ENCODE peak calls at places on chromosomes 5 and 9, in eight cellular contexts. S is A549; U is NCI-H146; J is amniotic stem cell; Q is mesendoderm; W is activated CD4-positive, CD25-positive, alpha-beta regulatory T cell treated with anti-CD3 and anti-CD28 coated beads, Interleukin-2, amount 50 U/mL, for 72 hours; I is sciatic nerve; Y is myocyte. M is an unnamed sample.

GRCh38 chr5:33509036-33509435 is 68.3 kb downstream of the TARS1 start:
- DNase-seq in S (no peak), U (no peak), J (no peak), Q (no peak), W (no peak), I (no peak), Y (no peak), M (no peak)

GRCh38 chr9:70085241-70085640 is 41.6 kb downstream of the MAMDC2 start:
- DNase-seq in S (no peak), U (no peak), J (no peak), Q (peak), W (no peak), I (no peak), Y (peak), M (peak)

GRCh38 chr5:168683247-168683926 is 104.2 kb upstream of the PANK3 start:
- DNase-seq in S (no peak), U (no peak), J (no peak), Q (no peak), W (peak), I (no peak), Y (no peak), M (no peak)

GRCh38 chr5:143968071-143968878 is 156.3 kb downstream of the HMHB1 start:
- DNase-seq in S (peak), U (peak), J (peak), Q (peak), W (no peak), I (no peak), Y (peak), M (peak)

GRCh38 chr5:148090780-148091221 is 27.0 kb downstream of the SPINK5 start:
- DNase-seq in S (no peak), U (no peak), J (no peak), Q (peak), W (no peak), I (no peak), Y (no peak), M (peak)

GRCh38 chr5:61332369-61332745 is 299 bp downstream of the ZSWIM6 start:
- DNase-seq in S (no peak), U (peak), J (no peak), Q (peak), W (no peak), I (peak), Y (peak), M (peak)

GRCh38 chr5:59660737-59661136 is 232.8 kb downstream of the PDE4D start:
- DNase-seq in S (peak), U (peak), J (no peak), Q (peak), W (no peak), I (no peak), Y (peak), M (peak)

GRCh38 chr5:116576043-116576713 is 1.6 kb upstream of the SEMA6A start:
- DNase-seq in S (peak), U (peak), J (no peak), Q (peak), W (no peak), I (peak), Y (peak), M (peak)

GRCh38 chr5:122401991-122402710 is 90.1 kb downstream of the SNCAIP start:
- DNase-seq in S (no peak), U (peak), J (no peak), Q (no peak), W (no peak), I (no peak), Y (no peak), M (no peak)

GRCh38 chr5:134873494-134873893 is 677 bp upstream of the TXNDC15 start:
- DNase-seq in S (no peak), U (peak), J (no peak), Q (peak), W (no peak), I (no peak), Y (no peak), M (no peak)

GRCh38 chr5:143440448-143441102 is 37.1 kb upstream of the NR3C1 start:
- DNase-seq in S (no peak), U (peak), J (no peak), Q (no peak), W (no peak), I (no peak), Y (no peak), M (no peak)

GRCh38 chr9:128202648-128203023 is 543 bp upstream of the DNM1 start:
- DNase-seq in S (no peak), U (no peak), J (no peak), Q (no peak), W (no peak), I (no peak), Y (no peak), M (no peak)

GRCh38 chr9:34899535-34900158 is 58.4 kb upstream of the PHF24 start:
- DNase-seq in S (peak), U (peak), J (peak), Q (peak), W (peak), I (peak), Y (peak), M (peak)

GRCh38 chr5:173832386-173832785 is 55.8 kb upstream of the CPEB4 start:
- DNase-seq in S (no peak), U (no peak), J (no peak), Q (no peak), W (no peak), I (no peak), Y (no peak), M (no peak)

GRCh38 chr5:169701910-169702451 is 64.9 kb downstream of the DOCK2 start:
- DNase-seq in S (no peak), U (no peak), J (no peak), Q (peak), W (no peak), I (no peak), Y (peak), M (peak)

GRCh38 chr5:158637039-158637438 is 462.7 kb downstream of the EBF1 start:
- DNase-seq in S (no peak), U (no peak), J (no peak), Q (no peak), W (no peak), I (no peak), Y (no peak), M (no peak)

GRCh38 chr5:79235222-79235577 is 731 bp upstream of the JMY start:
- DNase-seq in S (no peak), U (peak), J (no peak), Q (no peak), W (no peak), I (no peak), Y (no peak), M (peak)

GRCh38 chr9:89623925-89624420 is 19.2 kb downstream of the GADD45G start:
- DNase-seq in S (no peak), U (peak), J (no peak), Q (no peak), W (no peak), I (no peak), Y (no peak), M (no peak)

GRCh38 chr9:97579914-97580313 is 53.3 kb downstream of the TSTD2 start:
- DNase-seq in S (no peak), U (no peak), J (no peak), Q (no peak), W (no peak), I (no peak), Y (no peak), M (no peak)

GRCh38 chr5:88606626-88607025 is 276.4 kb downstream of the MEF2C start:
- DNase-seq in S (no peak), U (no peak), J (no peak), Q (no peak), W (no peak), I (no peak), Y (no peak), M (no peak)

GRCh38 chr9:96044401-96044800 is 168.9 kb downstream of the ERCC6L2 start:
- DNase-seq in S (no peak), U (no peak), J (no peak), Q (no peak), W (no peak), I (no peak), Y (peak), M (no peak)

GRCh38 chr5:38433160-38433861 is 123.1 kb downstream of the LIFR start:
- DNase-seq in S (no peak), U (no peak), J (peak), Q (no peak), W (no peak), I (no peak), Y (peak), M (peak)

GRCh38 chr9:136482046-136482792 is 621 bp downstream of the SEC16A start:
- DNase-seq in S (no peak), U (no peak), J (peak), Q (peak), W (no peak), I (no peak), Y (peak), M (peak)

GRCh38 chr5:102666164-102666951 is 88.7 kb upstream of the PAM start:
- DNase-seq in S (no peak), U (peak), J (no peak), Q (peak), W (no peak), I (no peak), Y (peak), M (no peak)

GRCh38 chr9:89604463-89605180 is at the start of gene GADD45G:
- DNase-seq in S (peak), U (peak), J (no peak), Q (peak), W (peak), I (peak), Y (peak), M (peak)

GRCh38 chr9:130343445-130343918 is 77.9 kb downstream of the HMCN2 start:
- DNase-seq in S (no peak), U (no peak), J (no peak), Q (peak), W (peak), I (no peak), Y (no peak), M (no peak)

GRCh38 chr9:98168952-98169488 is 23.4 kb downstream of the CORO2A start:
- DNase-seq in S (no peak), U (no peak), J (no peak), Q (peak), W (peak), I (peak), Y (no peak), M (peak)

GRCh38 chr9:3511537-3511936 is 14.3 kb downstream of the RFX3 start:
- DNase-seq in S (no peak), U (no peak), J (no peak), Q (no peak), W (no peak), I (no peak), Y (no peak), M (no peak)

GRCh38 chr9:101569736-101570501 is 24.9 kb downstream of the PPP3R2 start:
- DNase-seq in S (no peak), U (no peak), J (no peak), Q (no peak), W (no peak), I (no peak), Y (no peak), M (peak)

GRCh38 chr5:138096363-138096762 is 12.5 kb downstream of the WNT8A start:
- DNase-seq in S (no peak), U (no peak), J (no peak), Q (no peak), W (no peak), I (no peak), Y (no peak), M (no peak)

GRCh38 chr5:81579525-81579924 is 171.4 kb downstream of the SSBP2 start:
- DNase-seq in S (no peak), U (peak), J (no peak), Q (no peak), W (no peak), I (no peak), Y (peak), M (peak)

GRCh38 chr5:83048277-83048676 is 28.9 kb downstream of the TMEM167A start:
- DNase-seq in S (no peak), U (no peak), J (no peak), Q (no peak), W (no peak), I (no peak), Y (no peak), M (no peak)